ENCODE peak calls at places on chromosomes 13 and 19, in ten cellular contexts. Z, W, A, O, B, V, U, E, R and L are unnamed samples.

GRCh38 chr19:18223860-18224524 is 2.2 kb downstream of the PDE4C start:
- DNase-seq in V (no peak), U (no peak), O (peak), W (no peak), A (peak), Z (no peak), R (no peak), B (peak), E (peak), L (peak)

GRCh38 chr19:16034958-16035560 is 41.2 kb upstream of the TPM4 start:
- DNase-seq in B (no peak), O (no peak), W (no peak), V (no peak), U (no peak), A (no peak), E (no peak), Z (no peak), R (no peak), L (peak)

GRCh38 chr19:10189631-10190425 is 4.9 kb downstream of the DNMT1 start:
- DNase-seq in Z (no peak), W (no peak), O (no peak), U (no peak), A (no peak), R (no peak), B (no peak), E (no peak), V (no peak), L (no peak)

GRCh38 chr13:114008964-114009589 is 35.2 kb upstream of the C13orf46 start:
- DNase-seq in V (no peak), B (no peak), U (no peak), O (no peak), R (no peak), E (no peak), A (peak), W (no peak), Z (no peak), L (no peak)

GRCh38 chr13:75685239-75685697 is 49.1 kb downstream of the LMO7 start:
- DNase-seq in O (no peak), V (no peak), U (no peak), B (peak), R (no peak), E (no peak), Z (no peak), A (no peak), W (peak), L (no peak)

GRCh38 chr13:18943721-18944391 is 237.8 kb downstream of the TUBA3C start:
- DNase-seq in B (no peak), W (no peak), A (no peak), V (no peak), Z (no peak), R (no peak), O (no peak), U (no peak), E (no peak), L (peak)

GRCh38 chr19:46394398-46394797 is 19.0 kb downstream of the CCDC8 start:
- DNase-seq in E (no peak), A (no peak), V (no peak), Z (no peak), B (peak), R (no peak), O (no peak), U (no peak), W (no peak), L (no peak)

GRCh38 chr19:44753932-44754742 is 5.6 kb downstream of the BCL3 start:
- DNase-seq in B (peak), O (peak), Z (peak), U (peak), R (peak), A (peak), W (peak), E (no peak), V (peak), L (peak)

GRCh38 chr13:87677043-87677333 is 5.8 kb downstream of the SLITRK5 start:
- DNase-seq in A (no peak), B (no peak), O (no peak), W (no peak), E (no peak), Z (no peak), R (no peak), V (no peak), U (no peak), L (no peak)

GRCh38 chr13:98214707-98215106 is 37.6 kb upstream of the RNF113B start:
- DNase-seq in O (no peak), U (no peak), V (no peak), B (no peak), Z (no peak), W (no peak), R (no peak), A (no peak), E (no peak), L (no peak)

GRCh38 chr13:37956536-37956935 is 87.0 kb upstream of the TRPC4 start:
- DNase-seq in U (no peak), W (no peak), V (no peak), Z (no peak), R (no peak), B (no peak), A (no peak), E (no peak), O (no peak), L (no peak)

GRCh38 chr13:42028113-42028799 is 20.2 kb upstream of the DGKH start:
- DNase-seq in R (no peak), O (no peak), A (no peak), U (no peak), B (peak), V (no peak), Z (no peak), E (no peak), W (no peak), L (peak)

GRCh38 chr19:53521373-53522202 is 16.4 kb upstream of the ZNF331 start:
- DNase-seq in V (no peak), U (no peak), B (no peak), E (no peak), R (no peak), Z (no peak), A (no peak), W (no peak), O (no peak), L (no peak)

GRCh38 chr19:6527893-6528543 is 2.8 kb upstream of the TNFSF9 start:
- DNase-seq in E (no peak), Z (no peak), V (no peak), R (no peak), U (no peak), B (no peak), A (no peak), W (no peak), O (no peak), L (peak)

GRCh38 chr19:5036733-5037681 is 68.1 kb downstream of the KDM4B start:
- DNase-seq in E (peak), W (no peak), R (no peak), O (no peak), Z (no peak), V (no peak), B (peak), U (no peak), A (no peak), L (no peak)

GRCh38 chr13:41199526-41199925 is 5.2 kb upstream of the KBTBD7 start:
- DNase-seq in B (no peak), Z (no peak), U (no peak), V (no peak), O (no peak), E (no peak), W (no peak), A (no peak), R (no peak), L (no peak)

GRCh38 chr19:19214892-19215291 is 3.1 kb downstream of the NCAN start:
- DNase-seq in B (peak), R (no peak), W (no peak), E (no peak), O (no peak), Z (no peak), U (no peak), V (no peak), A (peak), L (no peak)